ENCODE peak calls at places on chromosome 16, in four cellular contexts. L is AG10803, F is body of pancreas, A is stomach. M is an unnamed sample.

GRCh38 chr16:3754304-3754703 is 37.0 kb upstream of the TRAP1 start:
- DNase-seq in A (no peak), L (peak), F (no peak), M (no peak)

GRCh38 chr16:27779719-27780161 is 229.8 kb downstream of the KATNIP start:
- DNase-seq in L (peak), F (no peak), A (peak), M (no peak)

GRCh38 chr16:89720859-89721643 is at the start of the genes VPS9D1 and ZNF276:
- DNase-seq in L (peak), F (peak), A (peak), M (peak)

GRCh38 chr16:74100405-74101316 is 196.0 kb upstream of the PSMD7 start:
- DNase-seq in F (no peak), L (no peak), A (no peak), M (no peak)

GRCh38 chr16:12377497-12377896 is 401.0 kb downstream of the SNX29 start:
- DNase-seq in L (no peak), F (no peak), A (no peak), M (no peak)

GRCh38 chr16:28326881-28327610 is 34.7 kb downstream of the SBK1 start:
- DNase-seq in F (peak), A (peak), L (peak), M (peak)

GRCh38 chr16:89938636-89938885 is 10.0 kb upstream of the DEF8 start:
- DNase-seq in A (no peak), L (no peak), F (no peak), M (no peak)

GRCh38 chr16:20393801-20394637 is 10.5 kb downstream of the PDILT start:
- DNase-seq in F (peak), A (peak), L (no peak), M (no peak)

GRCh38 chr16:15041260-15042011 is 14.4 kb downstream of the NTAN1 start:
- DNase-seq in L (peak), A (peak), F (peak), M (no peak)

GRCh38 chr16:10699756-10700155 is 5.0 kb upstream of the TEKT5 start:
- DNase-seq in A (no peak), L (no peak), F (no peak), M (no peak)

GRCh38 chr16:78654929-78655328 is 555.5 kb downstream of the WWOX start:
- DNase-seq in A (no peak), F (no peak), L (no peak), M (no peak)

GRCh38 chr16:9053006-9053601 is 38.3 kb upstream of the HAPSTR1 start:
- DNase-seq in F (peak), A (peak), L (peak), M (peak)

GRCh38 chr16:13811834-13812233 is 108.1 kb upstream of the ERCC4 start:
- DNase-seq in L (no peak), F (no peak), A (no peak), M (no peak)

GRCh38 chr16:81650982-81651562 is 128.0 kb upstream of the PLCG2 start:
- DNase-seq in F (peak), A (peak), L (no peak), M (no peak)

GRCh38 chr16:47970291-47970931 is 185.4 kb downstream of the ABCC12 start:
- DNase-seq in L (peak), A (no peak), F (no peak), M (peak)

GRCh38 chr16:49856741-49857330 is 924 bp upstream of the ZNF423 start:
- DNase-seq in L (peak), F (peak), A (peak), M (peak)

GRCh38 chr16:6726621-6727020 is 606.0 kb upstream of the RBFOX1 start:
- DNase-seq in A (no peak), L (no peak), F (no peak), M (no peak)

GRCh38 chr16:3158498-3159314 is 23.9 kb downstream of the ZNF213 start:
- DNase-seq in F (peak), A (peak), L (peak), M (peak)

GRCh38 chr16:53768593-53768992 is 64.6 kb downstream of the FTO start:
- DNase-seq in F (no peak), L (peak), A (no peak), M (no peak)

GRCh38 chr16:54630284-54630967 is 300.2 kb upstream of the IRX5 start:
- DNase-seq in A (no peak), F (no peak), L (peak), M (no peak)

GRCh38 chr16:69301187-69301586 is 10.0 kb upstream of the VPS4A start:
- DNase-seq in F (no peak), A (no peak), L (no peak), M (no peak)

GRCh38 chr16:82987767-82988166 is 361.0 kb downstream of the CDH13 start:
- DNase-seq in A (no peak), L (no peak), F (no peak), M (no peak)

GRCh38 chr16:87582221-87582965 is 19.9 kb upstream of the JPH3 start:
- DNase-seq in L (peak), A (no peak), F (no peak), M (peak)

GRCh38 chr16:9160551-9160911 is 69.1 kb downstream of the HAPSTR1 start:
- DNase-seq in L (no peak), F (no peak), A (no peak), M (no peak)

GRCh38 chr16:82583415-82583814 is 43.4 kb upstream of the CDH13 start:
- DNase-seq in L (peak), F (no peak), A (no peak), M (no peak)

GRCh38 chr16:11107781-11108465 is 148.1 kb downstream of the SOCS1 start:
- DNase-seq in L (peak), A (no peak), F (no peak), M (no peak)

GRCh38 chr16:56571525-56571924 is 6.7 kb downstream of the MT4 start:
- DNase-seq in L (no peak), A (no peak), F (no peak), M (no peak)

GRCh38 chr16:56576585-56577299 is 11.9 kb downstream of the MT4 start:
- DNase-seq in L (peak), A (peak), F (peak), M (peak)

GRCh38 chr16:56574625-56575024 is 9.8 kb downstream of the MT4 start:
- DNase-seq in F (no peak), A (no peak), L (no peak), M (no peak)

GRCh38 chr16:56580391-56581048 is 8.8 kb upstream of the MT3 start:
- DNase-seq in F (no peak), L (no peak), A (no peak), M (no peak)

DNA sequence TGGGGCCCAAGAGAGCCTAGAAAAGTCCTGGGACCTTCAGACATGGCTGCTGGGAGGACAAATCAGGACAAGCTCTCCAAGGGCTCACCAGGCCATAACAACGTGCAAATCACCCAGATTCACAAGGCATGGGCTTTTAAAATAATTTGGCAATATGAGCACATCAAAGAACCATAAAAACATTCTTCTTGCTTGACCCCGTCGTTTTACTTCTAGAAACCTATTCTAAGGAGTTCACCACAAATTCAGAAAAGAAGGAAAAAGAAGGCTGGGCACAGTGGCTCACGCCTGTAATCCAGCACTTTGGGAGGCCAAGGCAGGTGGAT is 12.1 kb upstream of the MT3 start:
- DNase-seq in A (no peak), L (no peak), F (no peak), M (no peak)
- TF ChIP-seq CTCF in A (no peak), L (no peak), F (no peak), M (no peak)

GRCh38 chr16:30588651-30589050 is 3.2 kb upstream of the ZNF785 start:
- DNase-seq in F (no peak), A (no peak), L (no peak), M (no peak)

GRCh38 chr16:30585022-30585399 is 486 bp downstream of the ZNF785 start:
- DNase-seq in F (no peak), A (no peak), L (peak), M (no peak)

GRCh38 chr16:30581462-30581861 is 4.0 kb downstream of the ZNF785 start:
- DNase-seq in A (no peak), L (no peak), F (no peak), M (no peak)

GRCh38 chr16:30582611-30583340 is 2.7 kb downstream of the ZNF785 start:
- DNase-seq in L (no peak), A (no peak), F (no peak), M (no peak)

GRCh38 chr16:30585400-30586191 is at the start of gene ZNF785:
- DNase-seq in L (peak), A (peak), F (peak), M (peak)
- TF ChIP-seq CTCF in L (peak), A (no peak), F (peak), M (peak)

DNA sequence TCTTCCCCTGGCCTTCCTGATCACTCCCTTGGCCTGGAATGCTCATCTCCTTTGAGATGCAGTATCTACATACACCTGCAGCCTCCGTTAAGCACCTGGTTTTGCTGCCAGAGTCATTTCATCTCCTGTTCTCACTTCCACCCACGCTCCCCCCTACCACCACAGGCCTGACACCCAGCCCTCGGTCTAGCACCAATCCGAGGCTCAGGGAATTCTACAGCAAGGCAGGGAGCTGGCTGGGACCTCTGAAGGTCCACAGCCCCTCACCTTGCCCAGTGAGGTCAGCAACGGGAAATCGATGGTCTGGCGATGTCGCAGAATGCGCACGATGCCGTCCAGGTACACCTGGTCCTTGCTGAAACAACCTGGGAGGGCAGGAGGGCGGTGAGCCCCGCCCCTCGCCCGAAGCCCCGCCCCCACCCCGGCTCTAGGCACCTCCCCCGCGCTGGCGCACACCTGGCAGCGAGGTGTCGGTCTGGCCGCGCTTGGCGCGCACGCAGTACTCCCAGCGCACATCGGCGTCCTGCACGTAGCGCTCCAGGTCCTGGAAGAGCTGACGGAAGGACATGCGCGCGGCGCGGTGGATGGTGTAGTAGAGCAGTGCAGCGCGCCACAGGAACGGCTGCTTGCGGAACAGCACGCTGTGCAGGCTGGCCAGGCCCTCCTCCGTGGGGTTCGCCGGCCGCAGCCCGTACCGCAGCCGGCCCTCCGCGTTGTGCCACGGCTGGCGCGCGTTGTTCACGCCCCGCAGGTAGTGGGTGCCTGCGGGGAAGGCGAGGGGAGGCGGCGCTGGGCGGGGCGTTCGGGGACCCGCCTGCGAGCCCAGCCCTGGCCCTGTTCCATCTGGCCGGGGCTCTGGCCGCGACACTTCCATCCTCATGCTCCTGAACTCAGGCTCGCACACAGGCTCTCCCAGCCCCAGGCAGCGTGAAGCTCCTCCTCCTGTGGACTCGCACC is 5.7 kb downstream of the MATCAP1 start:
- DNase-seq in A (peak), L (peak), F (peak), M (peak)
- TF ChIP-seq CTCF in A (peak), L (no peak), F (no peak), M (no peak)

GRCh38 chr16:67188798-67189197 is 1.1 kb downstream of the EXOC3L1 start:
- DNase-seq in F (no peak), A (no peak), L (no peak), M (no peak)
- TF ChIP-seq CTCF in F (no peak), A (no peak), L (no peak), M (no peak)

GRCh38 chr16:1823821-1824220 is 2.8 kb downstream of the HAGH start:
- DNase-seq in F (peak), L (peak), A (peak), M (peak)
- TF ChIP-seq CTCF in F (no peak), L (peak), A (no peak), M (no peak)

DNA sequence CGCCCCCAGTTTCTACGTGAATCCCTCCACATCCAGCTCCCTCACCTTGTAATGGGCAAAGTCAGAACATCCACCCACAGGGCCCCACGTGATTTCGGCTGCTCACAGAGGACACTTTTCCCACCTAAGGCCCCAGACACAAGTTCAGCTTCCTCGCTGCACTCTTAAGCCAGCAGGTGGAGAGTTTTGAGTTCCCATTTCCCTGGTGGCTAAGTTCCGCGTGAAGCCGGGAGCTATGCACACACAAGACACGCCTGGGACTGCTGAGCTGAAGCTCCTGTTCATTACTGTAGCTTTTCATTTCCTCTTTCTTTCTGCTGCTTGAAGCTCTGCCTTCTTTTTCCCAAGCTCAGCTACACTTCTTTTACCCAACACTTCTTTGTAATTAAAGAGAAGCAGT is 273.8 kb downstream of the NPIPA8 start:
- DNase-seq in L (no peak), F (no peak), A (no peak), M (no peak)
- TF ChIP-seq CTCF in L (no peak), F (no peak), A (no peak), M (no peak)

DNA sequence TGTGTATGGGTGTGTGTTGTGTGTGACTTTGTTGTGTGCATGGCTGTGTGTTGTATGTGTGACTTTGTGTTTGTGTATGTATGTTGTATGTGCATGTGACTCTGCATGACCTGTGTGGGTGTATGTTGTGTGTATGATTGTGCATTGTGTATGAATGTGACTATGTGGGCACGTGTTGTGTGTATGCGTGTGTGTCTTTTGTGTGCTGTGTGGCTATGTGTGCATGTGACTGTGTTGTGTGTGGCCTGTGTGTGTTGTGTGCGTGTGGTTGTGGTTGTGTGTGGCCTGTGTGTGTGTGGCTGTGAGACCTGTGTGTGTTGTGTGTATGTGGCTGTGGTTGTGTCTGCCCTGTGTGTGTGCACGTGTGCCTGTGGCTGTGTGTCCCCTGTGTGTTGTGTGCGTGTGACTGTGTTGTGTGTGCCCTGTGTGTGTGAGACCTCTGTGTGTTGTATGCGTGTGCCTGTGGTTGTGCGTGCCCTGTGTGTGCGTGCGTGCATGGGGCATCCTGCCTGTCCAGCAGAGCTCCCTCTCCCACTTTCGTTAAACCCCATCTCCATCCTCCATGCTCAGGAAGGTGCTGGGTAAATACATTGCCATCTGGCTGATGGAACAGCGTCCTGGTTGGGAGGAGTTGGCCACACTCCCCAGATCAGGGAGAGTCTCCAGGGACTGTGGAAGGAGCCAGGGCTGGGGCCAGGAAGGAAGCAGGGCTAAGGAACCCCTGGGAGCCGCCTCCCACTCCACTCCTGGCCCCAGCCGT is 90.1 kb upstream of the GSE1 start:
- DNase-seq in A (peak), F (peak), L (peak), M (no peak)
- TF ChIP-seq CTCF in A (no peak), F (no peak), L (no peak), M (no peak)

GRCh38 chr16:57755061-57755684 is 19.6 kb downstream of the KATNB1 start:
- DNase-seq in F (no peak), L (no peak), A (no peak), M (no peak)
- TF ChIP-seq CTCF in F (no peak), L (no peak), A (no peak), M (no peak)

M was measured in Calu3.